ENCODE peak calls at places on chromosomes 13 and 19, in seven cellular contexts. B, T, Q, I, H, O and V are unnamed samples.

GRCh38 chr19:4409123-4409933 is 6.9 kb downstream of the CHAF1A start:
- DNase-seq in B (no peak), T (no peak), Q (no peak), I (no peak), H (no peak), O (no peak), V (no peak)

GRCh38 chr19:41351339-41352245 is 2.1 kb downstream of the TGFB1 start:
- DNase-seq in B (peak; percentile 53), T (no peak), Q (peak; percentile 42), I (peak; percentile 64), H (no peak), O (peak; percentile 88), V (peak; percentile 55)

GRCh38 chr13:43200736-43201135 is 177.3 kb downstream of the DNAJC15 start:
- DNase-seq in B (no peak), T (peak; percentile 74), Q (no peak), I (peak; percentile 3), H (no peak), O (no peak), V (no peak)

GRCh38 chr19:52748336-52748950 is 13.6 kb upstream of the ZNF611 start:
- DNase-seq in B (no peak), T (no peak), Q (peak; percentile 57), I (peak; percentile 39), H (no peak), O (no peak), V (peak; percentile 22)

GRCh38 chr19:56748443-56748842 is 76.9 kb upstream of the ZNF835 start:
- DNase-seq in B (peak; percentile 34), T (no peak), Q (no peak), I (no peak), H (no peak), O (no peak), V (peak; percentile 4)

GRCh38 chr13:110921209-110921608 is 6.3 kb upstream of the ANKRD10 start:
- DNase-seq in B (no peak), T (no peak), Q (no peak), I (no peak), H (no peak), O (no peak), V (no peak)

GRCh38 chr19:49614096-49614857 is 23.3 kb downstream of the PRR12 start:
- DNase-seq in B (no peak), T (no peak), Q (peak; percentile 91), I (peak; percentile 88), H (no peak), O (no peak), V (peak; percentile 87)

GRCh38 chr13:25752957-25753540 is 298.8 kb downstream of the SHISA2 start:
- DNase-seq in B (peak; percentile 43), T (no peak), Q (peak; percentile 36), I (peak; percentile 95), H (peak; percentile 25), O (no peak), V (peak; percentile 71)

GRCh38 chr19:827710-828321 is at the start of gene AZU1:
- DNase-seq in B (no peak), T (no peak), Q (no peak), I (no peak), H (no peak), O (no peak), V (no peak)

GRCh38 chr13:45928843-45929242 is 77.3 kb upstream of the SIAH3 start:
- DNase-seq in B (no peak), T (no peak), Q (no peak), I (peak; percentile 16), H (no peak), O (no peak), V (peak; percentile 46)

GRCh38 chr19:41323430-41324125 is 13.6 kb downstream of the CCDC97 start:
- DNase-seq in B (peak; percentile 68), T (no peak), Q (peak; percentile 98), I (peak; percentile 98), H (peak; percentile 58), O (no peak), V (peak; percentile 64)

GRCh38 chr13:33321686-33322473 is 36.3 kb upstream of the STARD13 start:
- DNase-seq in B (no peak), T (no peak), Q (peak; percentile 21), I (no peak), H (no peak), O (no peak), V (no peak)

GRCh38 chr13:101205408-101205807 is 210.9 kb downstream of the NALCN start:
- DNase-seq in B (no peak), T (no peak), Q (no peak), I (no peak), H (no peak), O (no peak), V (no peak)

GRCh38 chr13:51729853-51730553 is 74.0 kb downstream of the DHRS12 start:
- DNase-seq in B (no peak), T (no peak), Q (peak; percentile 90), I (peak; percentile 88), H (peak; percentile 28), O (no peak), V (peak; percentile 79)

GRCh38 chr13:99311748-99312492 is 4.7 kb upstream of the GPR183 start:
- DNase-seq in B (peak; percentile 58), T (no peak), Q (no peak), I (no peak), H (no peak), O (no peak), V (no peak)

DNA sequence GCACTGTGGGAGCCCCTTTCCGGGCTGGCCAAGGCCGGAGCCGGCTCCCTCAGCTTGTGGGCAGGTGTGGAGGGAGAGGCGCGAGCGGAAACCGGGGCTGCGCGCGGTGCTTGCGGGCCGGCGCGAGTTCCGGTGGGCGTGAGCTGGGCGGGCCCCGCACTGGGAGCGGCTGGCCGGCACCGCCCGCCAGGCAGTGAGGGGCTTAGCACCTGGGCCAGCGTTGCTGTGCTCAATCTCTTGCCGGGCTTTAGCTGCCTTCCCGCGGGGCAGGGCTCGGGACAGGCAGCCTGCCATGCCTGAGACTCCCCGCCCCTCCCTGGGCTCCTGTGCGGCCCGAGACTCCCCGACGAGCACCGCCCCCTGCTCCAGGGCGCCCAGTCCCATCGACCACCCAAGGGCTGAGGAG is 405.2 kb upstream of the PRR20A start:
- DNase-seq in B (no peak), T (no peak), Q (no peak), I (no peak), H (no peak), O (no peak), V (no peak)
- H3K4me3 ChIP-seq in B (no peak overlapping the region), T (no peak overlapping the region), Q (no peak overlapping the region), I (no peak overlapping the region), H (no peak overlapping the region), O (no peak overlapping the region), V (no peak overlapping the region)

DNA sequence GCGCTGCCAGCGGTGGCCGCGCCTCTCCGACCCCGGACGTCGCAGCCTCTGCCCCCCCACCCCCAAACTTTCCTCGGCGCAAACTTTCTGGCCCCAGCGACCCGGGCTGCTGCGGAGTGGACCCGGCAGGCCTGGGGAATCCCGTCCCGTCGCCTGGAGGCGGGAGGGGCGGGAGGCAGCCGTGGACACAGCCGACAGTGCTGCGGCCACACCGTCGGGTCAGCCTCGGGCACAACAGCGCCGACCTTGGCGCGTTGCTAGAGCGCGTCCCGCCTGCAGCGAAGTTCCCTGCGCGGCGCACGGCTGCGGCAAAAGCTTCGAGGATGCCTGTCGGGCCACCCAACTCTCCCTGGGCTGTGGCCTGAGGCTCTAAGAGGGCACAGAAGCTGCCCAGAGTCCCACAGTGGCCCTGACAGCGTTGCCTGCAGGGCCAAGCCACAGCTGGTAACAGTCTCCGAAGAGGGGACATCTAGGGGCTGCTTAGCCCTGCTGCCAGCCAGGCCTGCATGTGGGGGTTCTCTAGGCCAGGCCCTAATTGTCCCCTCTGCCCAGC is 1.3 kb downstream of the NFIX start:
- DNase-seq in B (peak; percentile 6), T (no peak), Q (peak; percentile 22), I (no peak), H (no peak), O (no peak), V (no peak)
- TF ChIP-seq CTCF in B (no peak), T (no peak), Q (no peak), I (no peak), H (no peak), O (no peak), V (peak; percentile 7)

GRCh38 chr13:91359071-91359470 is 11.6 kb downstream of the MIR17HG start:
- DNase-seq in B (no peak), T (no peak), Q (no peak), I (no peak), H (no peak), O (no peak), V (no peak)

GRCh38 chr13:91356919-91357612 is 9.6 kb downstream of the MIR17HG start:
- DNase-seq in B (no peak), T (no peak), Q (no peak), I (no peak), H (no peak), O (no peak), V (no peak)

GRCh38 chr13:91358384-91358776 is 10.9 kb downstream of the MIR17HG start:
- DNase-seq in B (no peak), T (no peak), Q (no peak), I (no peak), H (no peak), O (no peak), V (no peak)

GRCh38 chr13:91355826-91356710 is 8.6 kb downstream of the MIR17HG start:
- DNase-seq in B (no peak), T (no peak), Q (no peak), I (no peak), H (no peak), O (no peak), V (no peak)

GRCh38 chr13:91357613-91358383 is 10.3 kb downstream of the MIR17HG start:
- DNase-seq in B (no peak), T (no peak), Q (no peak), I (no peak), H (no peak), O (no peak), V (no peak)
- H3K36me3 ChIP-seq in B (no peaks in the 10 kb centered on the region), T (peaks cover 1% of the 10 kb centered on the region), Q (peaks cover 7% of the 10 kb centered on the region), I (peaks cover 4% of the 10 kb centered on the region), H (no peaks in the 10 kb centered on the region), O (no peaks in the 10 kb centered on the region), V (peaks cover 6% of the 10 kb centered on the region)

GRCh38 chr13:21901326-21901725 is 230.5 kb downstream of the FGF9 start:
- DNase-seq in B (no peak), T (no peak), Q (no peak), I (no peak), H (no peak), O (no peak), V (no peak)
- H3K4me3 ChIP-seq in B (no peak overlapping the region), T (no peak overlapping the region), Q (no peak overlapping the region), I (no peak overlapping the region), H (peak overlapping the region; percentile 59), O (no peak overlapping the region), V (no peak overlapping the region)